ENCODE peak calls at places on chromosomes 12 and 14, in four cellular contexts. K, J, F and D are unnamed samples.

GRCh38 chr14:72430457-72430856 is 463.4 kb downstream of the DPF3 start:
- DNase-seq in K (no peak), J (no peak), F (no peak), D (no peak)

GRCh38 chr12:51970904-51971646 is 19.6 kb downstream of the ACVR1B start:
- DNase-seq in K (peak; percentile 80), J (peak; percentile 93), F (peak; percentile 89), D (peak; percentile 68)

GRCh38 chr12:46384451-46385301 is 12.1 kb upstream of the SLC38A2 start:
- DNase-seq in K (no peak), J (no peak), F (no peak), D (no peak)

GRCh38 chr12:48750215-48750614 is 33.7 kb upstream of the CCNT1 start:
- DNase-seq in K (peak; percentile 73), J (no peak), F (no peak), D (no peak)

GRCh38 chr14:92633724-92634123 is 114.7 kb downstream of the LGMN start:
- DNase-seq in K (peak; percentile 78), J (no peak), F (no peak), D (no peak)

GRCh38 chr12:104709692-104710435 is 248.2 kb downstream of the SLC41A2 start:
- DNase-seq in K (no peak), J (no peak), F (no peak), D (no peak)

GRCh38 chr12:103801709-103802585 is 39.1 kb downstream of the NT5DC3 start:
- DNase-seq in K (peak; percentile 81), J (no peak), F (no peak), D (no peak)

GRCh38 chr14:45587142-45587541 is 334.1 kb upstream of the MIS18BP1 start:
- DNase-seq in K (no peak), J (no peak), F (no peak), D (no peak)

GRCh38 chr14:64760146-64760755 is 56.0 kb downstream of the PLEKHG3 start:
- DNase-seq in K (peak; percentile 42), J (no peak), F (peak; percentile 32), D (peak; percentile 69)

GRCh38 chr12:128531153-128531552 is 264.2 kb downstream of the TMEM132C start:
- DNase-seq in K (no peak), J (peak; percentile 3), F (no peak), D (no peak)

GRCh38 chr14:60250318-60251035 is 1.5 kb downstream of the PPM1A start:
- DNase-seq in K (peak; percentile 9), J (no peak), F (no peak), D (no peak)

GRCh38 chr12:92543359-92543758 is 159.4 kb upstream of the PLEKHG7 start:
- DNase-seq in K (no peak), J (no peak), F (no peak), D (no peak)

GRCh38 chr14:75533791-75534190 is 11.5 kb downstream of the BATF start:
- DNase-seq in K (no peak), J (no peak), F (no peak), D (no peak)

GRCh38 chr12:86496595-86496994 is 240.4 kb upstream of the MGAT4C start:
- DNase-seq in K (no peak), J (no peak), F (no peak), D (no peak)

GRCh38 chr12:115922952-115923564 is 354.4 kb downstream of the MED13L start:
- DNase-seq in K (no peak), J (no peak), F (no peak), D (peak; percentile 49)

GRCh38 chr12:108634225-108634795 is 616 bp upstream of the SELPLG start:
- DNase-seq in K (no peak), J (no peak), F (no peak), D (peak; percentile 53)

GRCh38 chr14:105155681-105156413 is 12.7 kb downstream of the JAG2 start:
- DNase-seq in K (no peak), J (no peak), F (no peak), D (no peak)
- TF ChIP-seq FOS in K (no peak), J (no peak), F (no peak), D (no peak)

GRCh38 chr14:93929048-93929535 is 1.9 kb downstream of the FAM181A start:
- DNase-seq in K (no peak), J (no peak), F (no peak), D (no peak)
- TF ChIP-seq FOS in K (no peak), J (no peak), F (no peak), D (no peak)

GRCh38 chr14:73674986-73675385 is 30.2 kb downstream of the DNAL1 start:
- DNase-seq in K (no peak), J (no peak), F (no peak), D (no peak)
- TF ChIP-seq FOS in K (no peak), J (no peak), F (no peak), D (no peak)

DNA sequence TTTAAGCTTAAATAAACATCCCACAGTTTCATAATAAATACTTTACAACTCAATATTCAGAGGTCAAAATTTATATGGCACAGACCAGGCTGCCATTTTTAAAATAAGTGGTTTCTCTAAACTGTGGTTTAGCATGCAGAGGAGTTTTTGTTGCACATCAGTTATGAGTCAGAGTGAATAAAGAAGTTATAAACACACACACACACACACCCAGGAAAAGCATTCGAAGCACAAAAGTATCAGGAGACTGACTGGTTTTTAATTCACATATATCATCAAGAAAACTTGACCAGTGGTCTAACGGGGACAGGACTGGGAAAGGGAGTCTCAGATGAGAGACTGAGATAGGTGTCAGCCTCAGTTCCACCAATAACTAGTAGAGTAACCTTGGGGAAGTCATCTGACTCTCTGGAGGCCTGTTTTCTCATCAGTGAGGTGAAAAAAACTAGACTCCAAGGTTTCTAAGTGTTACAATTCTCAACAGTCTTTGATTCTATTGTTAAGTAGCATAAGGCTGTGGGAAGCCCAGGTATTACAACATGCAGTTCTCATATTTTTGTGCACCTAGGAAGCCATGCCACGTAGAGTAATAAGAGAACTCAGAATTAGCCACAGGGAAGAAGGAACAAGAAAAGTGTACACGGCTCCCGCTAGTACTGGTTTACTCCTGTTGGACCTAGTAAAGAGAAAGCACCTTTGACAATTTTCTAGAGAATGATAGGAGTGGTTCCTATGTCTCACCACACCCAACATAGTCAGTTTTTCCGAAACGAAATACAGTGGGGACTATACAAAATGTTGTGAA is 5.2 kb downstream of the PPTC7 start:
- DNase-seq in K (peak; percentile 88), J (peak; percentile 84), F (peak; percentile 48), D (peak; percentile 34)
- TF ChIP-seq FOS in K (peak; percentile 83), J (no peak), F (peak; percentile 47), D (no peak)

GRCh38 chr12:6774557-6775062 is 2.3 kb downstream of the LAG3 start:
- DNase-seq in K (no peak), J (no peak), F (no peak), D (no peak)

GRCh38 chr12:6772331-6772695 is at the start of gene LAG3:
- DNase-seq in K (no peak), J (no peak), F (no peak), D (no peak)

GRCh38 chr12:6773662-6774351 is 1.5 kb downstream of the LAG3 start:
- DNase-seq in K (no peak), J (no peak), F (no peak), D (peak; percentile 3)

GRCh38 chr12:6771509-6772330 is 600 bp upstream of the LAG3 start:
- DNase-seq in K (no peak), J (no peak), F (no peak), D (no peak)

GRCh38 chr12:6772729-6773661 is 675 bp downstream of the LAG3 start:
- DNase-seq in K (no peak), J (no peak), F (no peak), D (no peak)
- TF ChIP-seq FOS in K (no peak), J (no peak), F (no peak), D (no peak)

GRCh38 chr12:124805876-124806668 is 57.6 kb downstream of the SCARB1 start:
- DNase-seq in K (no peak), J (no peak), F (no peak), D (no peak)
- TF ChIP-seq FOS in K (no peak), J (no peak), F (no peak), D (no peak)

GRCh38 chr14:100424504-100425453 is 101.6 kb downstream of the SLC25A47 start:
- DNase-seq in K (no peak), J (no peak), F (no peak), D (no peak)
- TF ChIP-seq FOS in K (no peak), J (no peak), F (no peak), D (no peak)

GRCh38 chr14:30525833-30526232 is 33.1 kb upstream of the G2E3 start:
- DNase-seq in K (peak; percentile 14), J (no peak), F (no peak), D (no peak)
- TF ChIP-seq FOS in K (no peak), J (no peak), F (no peak), D (no peak)

GRCh38 chr14:104386281-104386841 is 193.2 kb upstream of the C14orf180 start:
- DNase-seq in K (no peak), J (no peak), F (no peak), D (no peak)
- TF ChIP-seq FOS in K (no peak), J (no peak), F (no peak), D (no peak)